ENCODE peak calls at places on chromosomes 3 and 15, in five cellular contexts. O, W, C, A and R are unnamed samples.

GRCh38 chr3:9782777-9783176 is 9.5 kb downstream of the TADA3 start:
- DNase-seq in C (no peak), O (no peak), A (no peak), W (no peak), R (peak; percentile 56)

GRCh38 chr15:51382787-51383186 is 41.3 kb downstream of the GLDN start:
- DNase-seq in C (peak; percentile 27), A (peak; percentile 63), O (peak; percentile 56), W (no peak), R (no peak)

GRCh38 chr15:91491131-91491950 is 362.2 kb upstream of the SLCO3A1 start:
- DNase-seq in O (no peak), A (no peak), W (no peak), C (no peak), R (peak; percentile 16)

GRCh38 chr15:70427531-70428120 is 329.9 kb upstream of the TLE3 start:
- DNase-seq in W (no peak), C (no peak), A (no peak), O (no peak), R (no peak)

GRCh38 chr15:57923311-57923710 is 142.2 kb downstream of the ALDH1A2 start:
- DNase-seq in A (no peak), O (no peak), W (no peak), C (no peak), R (no peak)

GRCh38 chr3:56923546-56924224 is 121.9 kb upstream of the ARHGEF3 start:
- DNase-seq in C (no peak), W (no peak), A (no peak), O (no peak), R (no peak)

GRCh38 chr15:93803406-93803805 is 428.0 kb upstream of the MCTP2 start:
- DNase-seq in O (peak; percentile 83), W (no peak), C (no peak), A (no peak), R (no peak)

GRCh38 chr3:183158552-183159006 is 4.0 kb downstream of the LAMP3 start:
- DNase-seq in O (no peak), A (peak; percentile 26), W (peak; percentile 97), C (no peak), R (no peak)

GRCh38 chr3:194689493-194689901 is 3.8 kb downstream of the FAM43A start:
- DNase-seq in C (no peak), W (no peak), O (no peak), A (no peak), R (no peak)

GRCh38 chr3:151156618-151157216 is 46.3 kb downstream of the GPR171 start:
- DNase-seq in A (peak; percentile 46), C (peak; percentile 67), O (peak; percentile 53), W (no peak), R (peak; percentile 38)

GRCh38 chr3:7397097-7397496 is 536.2 kb downstream of the GRM7 start:
- DNase-seq in C (no peak), A (no peak), O (no peak), W (no peak), R (no peak)

GRCh38 chr3:129230311-129231019 is 18.9 kb upstream of the COPG1 start:
- DNase-seq in W (no peak), C (peak; percentile 68), A (no peak), O (no peak), R (peak; percentile 95)

GRCh38 chr15:87917480-87917879 is 339.1 kb downstream of the NTRK3 start:
- DNase-seq in O (no peak), W (no peak), A (no peak), C (no peak), R (no peak)

GRCh38 chr15:52568569-52569243 is at the start of gene ARPP19:
- DNase-seq in A (peak; percentile 93), O (peak; percentile 96), W (peak; percentile 69), C (peak; percentile 94), R (peak; percentile 90)

GRCh38 chr15:83457149-83457548 is 10.0 kb downstream of the SH3GL3 start:
- DNase-seq in W (no peak), O (no peak), C (no peak), A (no peak), R (no peak)

GRCh38 chr15:63188937-63189871 is at the start of gene RAB8B:
- DNase-seq in A (peak; percentile 97), C (peak; percentile 89), O (peak; percentile 98), W (peak; percentile 67), R (peak; percentile 81)

GRCh38 chr3:97108136-97108535 is 293.7 kb downstream of the EPHA6 start:
- DNase-seq in C (no peak), W (no peak), O (no peak), A (no peak), R (no peak)

GRCh38 chr3:16477501-16477900 is 36.0 kb downstream of the RFTN1 start:
- DNase-seq in W (no peak), O (no peak), C (no peak), A (no peak), R (no peak)

GRCh38 chr3:150227839-150228238 is 180.3 kb upstream of the TSC22D2 start:
- DNase-seq in A (peak; percentile 59), O (peak; percentile 30), W (no peak), C (peak; percentile 62), R (peak; percentile 46)

GRCh38 chr3:129966876-129967275 is 7.6 kb upstream of the TRH start:
- DNase-seq in A (no peak), C (no peak), W (no peak), O (no peak), R (no peak)

GRCh38 chr3:119885746-119886530 is 104.0 kb downstream of the NR1I2 start:
- DNase-seq in W (no peak), A (no peak), O (no peak), C (no peak), R (no peak)

GRCh38 chr3:36434682-36435426 is 54.5 kb downstream of the STAC start:
- DNase-seq in A (no peak), C (no peak), O (no peak), W (no peak), R (no peak)

GRCh38 chr3:154954750-154955149 is 125.4 kb upstream of the MME start:
- DNase-seq in W (no peak), O (no peak), A (peak; percentile 22), C (no peak), R (peak; percentile 37)

GRCh38 chr3:191383104-191383503 is 52.8 kb upstream of the UTS2B start:
- DNase-seq in C (no peak), O (no peak), A (no peak), W (no peak), R (no peak)

GRCh38 chr15:32003558-32003957 is 26.8 kb upstream of the CHRNA7 start:
- DNase-seq in W (no peak), O (no peak), C (no peak), A (no peak), R (no peak)

GRCh38 chr3:150890320-150890719 is 14.9 kb downstream of the MINDY4B start:
- DNase-seq in A (no peak), C (no peak), W (no peak), O (no peak), R (peak; percentile 16)

GRCh38 chr15:71653986-71654713 is 156.2 kb upstream of the NR2E3 start:
- DNase-seq in O (no peak), C (peak; percentile 56), A (no peak), W (no peak), R (no peak)

GRCh38 chr15:82849556-82850241 is 40.3 kb downstream of the WHAMM start:
- DNase-seq in O (peak; percentile 59), C (peak; percentile 73), W (no peak), A (peak; percentile 90), R (peak; percentile 85)

GRCh38 chr15:41660235-41661077 is at the start of gene MGA:
- DNase-seq in W (peak; percentile 84), A (peak; percentile 93), O (peak; percentile 97), C (peak; percentile 74), R (peak; percentile 87)

GRCh38 chr15:40930430-40931299 is 1.5 kb downstream of the DLL4 start:
- DNase-seq in A (peak; percentile 83), O (peak; percentile 86), W (no peak), C (peak; percentile 47), R (peak; percentile 31)

GRCh38 chr15:31326729-31327673 is at the start of gene KLF13:
- DNase-seq in C (no peak), O (peak; percentile 82), W (no peak), A (peak; percentile 47), R (no peak)

GRCh38 chr3:124858275-124858674 is 28.9 kb downstream of the ITGB5 start:
- DNase-seq in A (no peak), O (no peak), C (no peak), W (no peak), R (no peak)

DNA sequence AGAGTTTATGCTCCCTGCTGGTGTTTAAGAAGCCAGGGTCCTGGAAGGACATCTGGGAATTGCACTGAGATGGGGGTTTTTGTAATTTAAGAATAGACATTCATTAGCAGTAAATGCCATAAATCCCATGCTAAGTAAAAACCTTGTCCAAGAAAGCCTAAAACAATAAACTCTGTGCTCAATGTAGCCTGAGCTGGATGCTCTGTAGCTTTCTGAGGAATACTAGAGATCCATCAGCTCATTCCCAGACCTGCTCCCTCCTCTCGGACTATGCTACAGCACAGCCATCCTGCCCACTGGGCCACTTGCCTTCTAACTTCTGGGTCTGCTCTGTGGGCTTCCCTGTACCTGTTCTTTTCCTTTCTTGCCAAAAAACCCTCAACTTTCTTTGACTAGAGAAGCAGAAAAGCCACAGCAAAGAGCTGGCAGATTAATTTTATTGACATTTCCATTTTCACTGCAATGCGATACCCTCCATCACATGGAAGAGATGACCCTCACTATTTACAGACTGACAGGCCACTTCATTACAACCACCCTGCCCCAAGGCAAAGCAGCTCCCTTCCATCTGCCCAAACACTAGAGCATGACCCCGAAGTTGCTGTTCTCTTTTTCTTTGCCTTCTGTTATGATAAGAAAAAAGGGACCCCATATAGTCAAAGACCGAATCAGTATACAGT is 62.2 kb downstream of the MEIS2 start:
- DNase-seq in O (no peak), W (no peak), A (no peak), C (no peak), R (no peak)
- TF ChIP-seq REST in O (no peak), W (no peak), A (no peak), C (no peak), R (no peak)

DNA sequence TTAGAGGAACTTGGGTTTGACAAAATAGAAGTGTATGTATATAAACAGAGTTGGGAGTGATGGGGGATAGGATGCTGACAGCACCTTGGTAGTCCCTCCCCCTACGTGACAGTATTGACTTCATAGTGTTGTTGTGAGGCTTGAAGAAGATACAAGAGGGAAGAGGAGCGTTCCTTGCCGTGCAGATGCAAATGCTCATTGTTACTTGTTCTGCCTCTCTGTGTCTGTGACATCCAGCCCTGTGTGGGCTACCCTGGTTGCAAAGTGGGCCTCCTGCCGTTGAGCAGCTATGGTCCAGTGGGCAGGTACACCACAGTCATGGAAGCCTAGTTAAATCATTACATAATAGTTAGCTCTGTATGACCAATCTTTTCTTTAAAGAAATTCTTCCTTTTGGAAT is 45.0 kb downstream of the SMAD3 start:
- DNase-seq in O (no peak), W (peak; percentile 54), A (no peak), C (no peak), R (no peak)
- H3K27ac ChIP-seq in O (peak overlapping the region; percentile 98), W (peak overlapping the region; percentile 92), A (no peak overlapping the region), C (no peak overlapping the region), R (peak overlapping the region; percentile 10)

GRCh38 chr3:86968224-86968932 is 22.6 kb downstream of the VGLL3 start:
- DNase-seq in O (no peak), A (no peak), W (no peak), C (no peak), R (no peak)
- TF ChIP-seq GABPA in O (no peak), A (no peak), W (no peak), C (no peak), R (no peak)

GRCh38 chr3:126911162-126912026 is 71.5 kb upstream of the PLXNA1 start:
- DNase-seq in O (no peak), C (peak; percentile 21), A (peak; percentile 60), W (peak; percentile 98), R (peak; percentile 87)
- TF ChIP-seq REST in O (no peak), C (no peak), A (no peak), W (no peak), R (no peak)